ENCODE peak calls at places on chromosomes 2 and 18, in five cellular contexts. F is ovary, H is A549, Z is Peyer's patch, W is suprapubic skin. A is an unnamed sample. For H3K4me1, the result is how much of the 10 kb centered on the place peaks cover.

GRCh38 chr2:77796397-77796796 is 274.2 kb upstream of the LRRTM4 start:
- DNase-seq in Z (no peak), W (no peak), H (no peak), F (no peak), A (no peak)

GRCh38 chr18:2994603-2995432 is 18.1 kb downstream of the LPIN2 start:
- DNase-seq in Z (no peak), H (no peak), W (no peak), F (no peak), A (no peak)

GRCh38 chr2:181123798-181124217 is 143.4 kb downstream of the UBE2E3 start:
- DNase-seq in F (no peak), H (no peak), Z (no peak), W (no peak), A (no peak)

GRCh38 chr2:72989770-72990556 is 72.6 kb downstream of the EMX1 start:
- DNase-seq in F (peak), H (no peak), W (peak), Z (peak), A (peak)

GRCh38 chr2:230939691-230940475 is 14.8 kb upstream of the GPR55 start:
- DNase-seq in W (no peak), F (no peak), H (no peak), Z (no peak), A (no peak)

GRCh38 chr2:217993055-217993645 is 9.6 kb downstream of the TNS1 start:
- DNase-seq in H (no peak), W (no peak), F (no peak), Z (no peak), A (no peak)

GRCh38 chr18:623760-624620 is 27.2 kb downstream of the CLUL1 start:
- DNase-seq in Z (peak), H (peak), F (peak), W (peak), A (peak)

GRCh38 chr2:227155395-227155794 is 8.6 kb downstream of the COL4A4 start:
- DNase-seq in W (no peak), Z (no peak), H (no peak), F (no peak), A (no peak)

GRCh38 chr2:237073552-237073951 is 12.1 kb upstream of the COPS8 start:
- DNase-seq in Z (no peak), W (no peak), H (no peak), F (no peak), A (no peak)

GRCh38 chr2:171878481-171878993 is 15.5 kb downstream of the SLC25A12 start:
- DNase-seq in W (no peak), H (no peak), Z (no peak), F (no peak), A (peak)

GRCh38 chr2:124476291-124476690 is 451.2 kb downstream of the CNTNAP5 start:
- DNase-seq in W (no peak), F (no peak), H (no peak), Z (no peak), A (no peak)

GRCh38 chr2:52501715-52502475 is 1265.7 kb upstream of the CHAC2 start:
- DNase-seq in H (no peak), W (no peak), Z (no peak), F (no peak), A (no peak)

GRCh38 chr2:42762823-42763804 is 821 bp downstream of the OXER1 start:
- DNase-seq in F (no peak), Z (no peak), W (no peak), H (no peak), A (no peak)

GRCh38 chr18:79476918-79477685 is 81.4 kb downstream of the NFATC1 start:
- DNase-seq in F (no peak), H (no peak), W (no peak), Z (no peak), A (no peak)

GRCh38 chr2:201665420-201666158 is 22.3 kb upstream of the TMEM237 start:
- DNase-seq in Z (no peak), H (no peak), W (no peak), F (no peak), A (no peak)

GRCh38 chr2:195574305-195574704 is 82.7 kb upstream of the SLC39A10 start:
- DNase-seq in Z (no peak), W (no peak), H (no peak), F (no peak), A (no peak)

GRCh38 chr18:63316612-63317555 is 2.7 kb downstream of the BCL2 start:
- DNase-seq in F (no peak), H (no peak), W (no peak), Z (no peak), A (no peak)

GRCh38 chr2:213834331-213834730 is 550.1 kb downstream of the SPAG16 start:
- DNase-seq in H (peak), F (no peak), W (no peak), Z (no peak), A (no peak)

GRCh38 chr18:30545393-30545792 is 497.1 kb downstream of the DSC3 start:
- DNase-seq in W (no peak), F (no peak), H (no peak), Z (no peak), A (no peak)

GRCh38 chr2:38572167-38572566 is 30.6 kb downstream of the HNRNPLL start:
- DNase-seq in F (peak), Z (no peak), W (no peak), H (no peak), A (peak)

GRCh38 chr2:201403904-201404303 is 46.8 kb upstream of the FLACC1 start:
- DNase-seq in H (no peak), F (no peak), W (no peak), Z (no peak), A (no peak)

GRCh38 chr2:183078467-183079334 is at the start of gene DUSP19:
- DNase-seq in F (peak), W (peak), H (peak), Z (peak), A (peak)

GRCh38 chr2:37143986-37144385 is 12.8 kb downstream of the EIF2AK2 start:
- DNase-seq in H (no peak), F (no peak), Z (no peak), W (no peak), A (no peak)

GRCh38 chr2:20682166-20682565 is 15.2 kb downstream of the GDF7 start:
- DNase-seq in F (no peak), W (no peak), Z (peak), H (no peak), A (no peak)

GRCh38 chr2:233082222-233082933 is 22.2 kb downstream of the INPP5D start:
- DNase-seq in W (no peak), F (no peak), Z (peak), H (no peak), A (no peak)
- TF ChIP-seq POLR2A in W (no peak), F (no peak), Z (no peak), H (no peak), A (no peak)

DNA sequence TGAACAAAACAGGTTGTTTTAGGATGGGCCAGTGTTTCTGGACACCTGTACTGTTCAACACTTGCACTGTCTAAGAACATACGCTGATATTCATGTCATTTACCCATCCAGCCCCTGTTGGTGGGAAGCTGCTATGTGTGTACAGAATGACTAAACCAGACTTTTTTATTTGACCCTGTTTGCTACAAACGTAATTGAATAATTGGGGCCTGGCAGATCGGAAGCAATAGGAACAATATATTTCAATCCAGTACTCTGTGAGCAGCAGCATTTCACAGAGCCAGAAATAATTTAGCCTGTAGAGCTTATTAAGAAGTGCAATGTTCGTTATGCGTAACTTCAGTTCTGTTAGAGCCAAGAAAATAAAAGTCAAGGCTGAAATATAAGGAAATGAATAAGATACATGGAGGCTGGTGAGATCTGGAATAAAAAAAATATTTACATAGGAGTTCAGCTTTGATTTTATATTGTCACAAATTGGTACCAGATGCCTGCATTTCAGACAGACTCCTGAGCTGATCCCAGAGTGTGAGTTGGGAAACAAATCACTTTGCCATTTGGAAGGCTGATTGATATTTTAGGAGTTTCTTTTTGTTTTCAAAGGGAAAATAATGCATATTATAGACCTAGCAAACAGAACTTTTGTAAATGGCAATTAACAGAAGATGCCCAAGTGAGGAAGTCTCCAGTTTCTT is 19.7 kb downstream of the CABLES1 start:
- DNase-seq in Z (no peak), H (no peak), F (no peak), W (no peak), A (no peak)
- H3K4me3 ChIP-seq in Z (no peak), H (no peak), F (no peak), W (no peak), A (no peak)

GRCh38 chr18:56112013-56112749 is 524.2 kb upstream of the TCF4 start:
- DNase-seq in H (no peak), F (no peak), W (no peak), Z (no peak), A (no peak)

GRCh38 chr18:56107821-56108485 is 520.0 kb upstream of the TCF4 start:
- DNase-seq in F (no peak), H (no peak), Z (no peak), W (no peak), A (no peak)

GRCh38 chr18:56112984-56113383 is 525.0 kb upstream of the TCF4 start:
- DNase-seq in F (no peak), W (no peak), H (no peak), Z (no peak), A (no peak)

DNA sequence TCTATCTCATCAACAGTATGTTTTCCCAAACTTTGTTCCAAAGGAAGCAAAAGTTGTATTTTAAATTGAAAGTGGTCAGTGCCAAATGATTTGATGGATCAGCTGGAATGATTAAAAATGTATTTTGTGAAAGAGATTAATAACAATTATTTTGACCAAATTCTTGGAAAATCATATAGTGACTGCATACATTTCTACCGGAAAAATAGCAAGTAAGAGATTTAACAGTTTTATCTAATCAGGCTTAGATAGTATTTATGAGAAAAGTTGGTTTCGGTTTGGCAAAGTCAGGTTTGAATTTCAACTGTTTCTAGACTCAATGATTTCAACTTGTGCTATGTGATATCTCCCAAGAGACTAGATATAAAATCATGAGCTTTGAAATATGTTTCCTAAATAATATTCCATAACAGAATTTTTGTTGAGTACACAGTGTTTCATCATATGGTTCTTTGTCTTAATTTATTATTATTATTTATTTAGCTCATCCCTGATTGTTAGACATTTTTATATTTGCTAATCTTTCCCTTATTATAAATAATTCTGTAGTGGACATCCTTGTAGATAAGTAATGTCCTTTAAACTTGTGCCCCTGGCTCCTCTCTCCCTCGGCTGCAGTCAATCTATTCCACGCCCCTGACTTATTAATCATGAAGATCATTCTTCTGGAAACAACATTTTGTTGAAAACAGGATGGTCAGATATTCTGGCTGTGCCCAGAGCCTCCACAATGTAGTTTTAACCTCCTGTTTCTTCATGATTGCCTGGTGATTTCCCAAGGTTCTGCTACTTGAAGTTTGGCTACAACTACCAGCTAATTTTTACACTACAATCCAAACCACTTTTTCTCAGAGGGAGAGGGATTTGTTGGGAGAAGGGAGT is 520.7 kb upstream of the TCF4 start:
- DNase-seq in F (no peak), Z (no peak), H (no peak), W (no peak), A (no peak)
- H3K4me1 ChIP-seq in F (under half), Z (under half), H (under half), W (under half), A (under half)

GRCh38 chr2:60438136-60438535 is 115.3 kb downstream of the BCL11A start:
- DNase-seq in W (no peak), H (no peak), Z (no peak), F (no peak), A (no peak)

GRCh38 chr2:60438653-60439052 is 114.8 kb downstream of the BCL11A start:
- DNase-seq in Z (no peak), W (no peak), H (no peak), F (no peak), A (no peak)

GRCh38 chr2:60440761-60441160 is 112.7 kb downstream of the BCL11A start:
- DNase-seq in F (no peak), Z (no peak), H (no peak), W (no peak), A (no peak)

GRCh38 chr2:60440080-60440753 is 113.2 kb downstream of the BCL11A start:
- DNase-seq in F (no peak), H (no peak), W (no peak), Z (no peak), A (no peak)

DNA sequence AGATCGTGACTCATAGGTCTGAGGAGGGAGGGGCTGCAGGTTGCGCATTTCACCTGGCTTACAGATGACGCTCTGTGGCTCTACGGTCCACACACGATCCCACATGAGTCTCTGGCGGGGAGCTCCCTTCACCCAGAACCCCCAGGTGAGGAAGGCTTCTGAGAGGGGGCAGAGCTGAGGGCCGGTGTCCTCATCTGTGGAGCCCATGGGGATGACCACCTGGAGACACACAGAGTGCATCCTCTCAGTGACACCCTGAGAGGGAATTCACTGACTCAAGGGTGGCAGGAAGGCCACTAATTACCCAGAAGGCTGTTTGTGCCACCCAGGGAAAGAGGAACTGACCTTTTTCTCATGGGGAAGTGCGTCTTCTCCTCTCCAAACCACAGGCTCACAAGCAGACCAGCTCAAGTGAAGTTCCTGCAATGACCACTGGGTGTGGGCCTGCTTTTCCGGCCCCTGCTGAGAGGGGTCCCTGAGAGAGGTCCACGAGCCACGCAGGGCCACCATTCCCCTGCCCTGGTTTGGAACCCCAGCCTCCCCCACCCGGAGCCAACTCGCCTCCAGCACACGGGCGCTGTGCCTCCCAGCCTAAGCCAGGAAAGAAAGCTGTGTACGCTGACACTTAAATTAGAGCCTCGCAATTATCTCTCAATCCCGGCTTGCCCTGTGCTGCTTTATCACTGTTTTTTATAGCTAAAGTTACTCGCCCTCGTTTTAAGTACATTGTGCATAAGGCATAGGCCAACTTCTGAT is 114.1 kb downstream of the BCL11A start:
- DNase-seq in W (no peak), H (no peak), Z (no peak), F (no peak), A (peak)
- TF ChIP-seq POLR2A in W (no peak), H (no peak), Z (no peak), F (no peak), A (no peak)

GRCh38 chr2:216083464-216084279 is 2.0 kb downstream of the TMEM169 start:
- DNase-seq in H (no peak), Z (no peak), F (no peak), W (no peak), A (no peak)
- H3K4me3 ChIP-seq in H (no peak), Z (no peak), F (no peak), W (no peak), A (no peak)

GRCh38 chr18:26458526-26459232 is 89.7 kb downstream of the KCTD1 start:
- DNase-seq in W (no peak), F (no peak), H (no peak), Z (no peak), A (no peak)

GRCh38 chr18:26455639-26456038 is 92.7 kb downstream of the KCTD1 start:
- DNase-seq in Z (no peak), F (no peak), W (no peak), H (no peak), A (no peak)

GRCh38 chr18:26456070-26456491 is 92.3 kb downstream of the KCTD1 start:
- DNase-seq in H (no peak), Z (no peak), W (no peak), F (no peak), A (no peak)

GRCh38 chr18:26457611-26458350 is 90.6 kb downstream of the KCTD1 start:
- DNase-seq in H (no peak), W (no peak), F (no peak), Z (no peak), A (no peak)

GRCh38 chr18:26457195-26457594 is 91.2 kb downstream of the KCTD1 start:
- DNase-seq in W (no peak), H (no peak), F (no peak), Z (no peak), A (no peak)
- H3K4me1 ChIP-seq in W (under half), H (half or more), F (under half), Z (under half), A (under half)

A was measured in adrenal gland.